ENCODE peak calls at places on chromosomes 12 and 14, in five cellular contexts. F, U, E, V and D are unnamed samples.

GRCh38 chr14:77424862-77425261 is 1.5 kb upstream of the NOXRED1 start:
- DNase-seq in E (no peak), F (no peak), V (no peak), U (no peak), D (no peak)

GRCh38 chr14:101707285-101707842 is 54.1 kb upstream of the PPP2R5C start:
- DNase-seq in V (peak), U (no peak), F (peak), E (peak), D (peak)

GRCh38 chr12:59370933-59371332 is 224.9 kb upstream of the SLC16A7 start:
- DNase-seq in F (no peak), E (no peak), V (no peak), U (no peak), D (no peak)

GRCh38 chr14:97894552-97894951 is 1097.4 kb downstream of the VRK1 start:
- DNase-seq in F (no peak), V (no peak), E (no peak), U (no peak), D (no peak)

GRCh38 chr14:62943202-62943601 is 102.1 kb downstream of the KCNH5 start:
- DNase-seq in U (no peak), F (no peak), E (no peak), V (no peak), D (no peak)

GRCh38 chr12:79690156-79690605 is 583 bp downstream of the PAWR start:
- DNase-seq in E (no peak), F (no peak), U (peak), V (peak), D (no peak)

GRCh38 chr12:128661216-128661550 is 162.6 kb downstream of the SLC15A4 start:
- DNase-seq in U (no peak), E (no peak), F (no peak), V (no peak), D (no peak)

GRCh38 chr14:102362084-102362483 is 606 bp downstream of the CINP start:
- DNase-seq in U (no peak), V (peak), E (peak), F (no peak), D (no peak)

GRCh38 chr12:1836241-1836803 is 16.0 kb downstream of the LRTM2 start:
- DNase-seq in U (no peak), E (no peak), F (no peak), V (no peak), D (no peak)